ENCODE peak calls at places on chromosomes 16 and 17, in five cellular contexts. C is Jurkat, Clone E6-1; L is heart left ventricle; P is activated T-cell treated with anti-CD3 and anti-CD28 coated beads for 1 hour; Q is fibroblast of the aortic adventitia. T is an unnamed sample.

GRCh38 chr16:89981414-89981813 is 32.9 kb downstream of the DEF8 start:
- DNase-seq in C (no peak), L (no peak), P (no peak), Q (no peak), T (no peak)

GRCh38 chr17:34220776-34221390 is 34.2 kb upstream of the CCL2 start:
- DNase-seq in C (no peak), L (no peak), P (no peak), Q (no peak), T (no peak)

GRCh38 chr17:78343099-78343432 is 16.8 kb downstream of the SOCS3 start:
- DNase-seq in C (no peak), L (peak; percentile 82), P (no peak), Q (peak; percentile 93), T (no peak)

GRCh38 chr16:67277294-67277998 is 1.9 kb upstream of the PLEKHG4 start:
- DNase-seq in C (no peak), L (no peak), P (no peak), Q (peak; percentile 99), T (no peak)

GRCh38 chr16:27463741-27464662 is 62.0 kb downstream of the IL21R start:
- DNase-seq in C (no peak), L (no peak), P (peak; percentile 46), Q (no peak), T (peak; percentile 46)

GRCh38 chr16:30561212-30561816 is 3.1 kb upstream of the ZNF764 start:
- DNase-seq in C (no peak), L (peak; percentile 60), P (no peak), Q (no peak), T (peak; percentile 70)

GRCh38 chr17:45441536-45442310 is 9.1 kb upstream of the ARHGAP27 start:
- DNase-seq in C (no peak), L (no peak), P (no peak), Q (no peak), T (no peak)

GRCh38 chr17:40179923-40180659 is 2.8 kb downstream of the RAPGEFL1 start:
- DNase-seq in C (no peak), L (no peak), P (no peak), Q (peak; percentile 40), T (no peak)

GRCh38 chr16:47377156-47377555 is 83.7 kb downstream of the ITFG1 start:
- DNase-seq in C (no peak), L (no peak), P (no peak), Q (no peak), T (no peak)

GRCh38 chr16:22369221-22369811 is 5.1 kb downstream of the CDR2 start:
- DNase-seq in C (peak; percentile 55), L (no peak), P (no peak), Q (peak; percentile 60), T (no peak)

GRCh38 chr16:52953215-52953614 is 99.5 kb downstream of the CHD9NB start:
- DNase-seq in C (no peak), L (no peak), P (no peak), Q (no peak), T (no peak)

GRCh38 chr16:56970934-56971767 is 9.4 kb downstream of the CETP start:
- DNase-seq in C (no peak), L (no peak), P (no peak), Q (peak; percentile 86), T (no peak)

GRCh38 chr16:252366-253337 is 18.0 kb downstream of the FAM234A start:
- DNase-seq in C (no peak), L (no peak), P (no peak), Q (peak; percentile 57), T (no peak)

GRCh38 chr16:79169239-79169638 is 431.3 kb downstream of the MAF start:
- DNase-seq in C (peak; percentile 89), L (no peak), P (no peak), Q (no peak), T (peak; percentile 24)

GRCh38 chr16:10637337-10638037 is 57.1 kb upstream of the EMP2 start:
- DNase-seq in C (no peak), L (no peak), P (no peak), Q (no peak), T (no peak)

GRCh38 chr16:73071131-73071940 is 23.4 kb upstream of the ZFHX3 start:
- DNase-seq in C (no peak), L (peak; percentile 51), P (no peak), Q (peak; percentile 47), T (peak; percentile 72)